ENCODE peak calls at places on chromosome 7, in eight cellular contexts. A, I, E, W, M, D, X and C are unnamed samples.
A peak's percentile ranks its signal among the peaks of the same experiment; 100 is the strongest.

GRCh38 chr7:95865716-95866371 is 93.5 kb downstream of the DYNC1I1 start:
- DNase-seq in A (no peak), I (no peak), E (no peak), W (no peak), M (no peak), D (no peak), X (no peak), C (no peak)

GRCh38 chr7:91265693-91266066 is 1.4 kb downstream of the FZD1 start:
- DNase-seq in A (no peak), I (no peak), E (no peak), W (no peak), M (no peak), D (no peak), X (no peak), C (no peak)

GRCh38 chr7:91302794-91303193 is 38.6 kb downstream of the FZD1 start:
- DNase-seq in A (no peak), I (no peak), E (no peak), W (no peak), M (no peak), D (no peak), X (no peak), C (no peak)

GRCh38 chr7:44561481-44561880 is 12.2 kb downstream of the DDX56 start:
- DNase-seq in A (no peak), I (no peak), E (no peak), W (no peak), M (no peak), D (no peak), X (no peak), C (no peak)

GRCh38 chr7:23294549-23295400 is 4.4 kb upstream of the MALSU1 start:
- DNase-seq in A (no peak), I (no peak), E (peak; percentile 10), W (no peak), M (no peak), D (no peak), X (no peak), C (no peak)

GRCh38 chr7:116173051-116174028 is 37.0 kb upstream of the TES start:
- DNase-seq in A (no peak), I (no peak), E (peak; percentile 70), W (peak; percentile 36), M (peak; percentile 65), D (peak; percentile 3), X (peak; percentile 18), C (no peak)

GRCh38 chr7:91079491-91079890 is 184.7 kb upstream of the FZD1 start:
- DNase-seq in A (no peak), I (no peak), E (peak; percentile 21), W (no peak), M (no peak), D (no peak), X (no peak), C (no peak)

GRCh38 chr7:155660059-155660757 is 15.7 kb downstream of the RBM33 start:
- DNase-seq in A (no peak), I (no peak), E (peak; percentile 24), W (no peak), M (no peak), D (no peak), X (no peak), C (no peak)

GRCh38 chr7:17661982-17662585 is 278.2 kb downstream of the SNX13 start:
- DNase-seq in A (no peak), I (no peak), E (no peak), W (no peak), M (no peak), D (no peak), X (no peak), C (no peak)

GRCh38 chr7:101868191-101868950 is 50.9 kb downstream of the CUX1 start:
- DNase-seq in A (no peak), I (no peak), E (no peak), W (no peak), M (no peak), D (no peak), X (no peak), C (no peak)

GRCh38 chr7:77403957-77404356 is 12.2 kb downstream of the GSAP start:
- DNase-seq in A (no peak), I (no peak), E (no peak), W (no peak), M (no peak), D (no peak), X (no peak), C (no peak)

GRCh38 chr7:85733163-85733915 is 546.5 kb upstream of the SEMA3D start:
- DNase-seq in A (no peak), I (no peak), E (peak; percentile 50), W (no peak), M (no peak), D (no peak), X (no peak), C (no peak)

GRCh38 chr7:153475240-153475639 is 577.0 kb upstream of the DPP6 start:
- DNase-seq in A (no peak), I (no peak), E (no peak), W (no peak), M (no peak), D (no peak), X (no peak), C (no peak)

GRCh38 chr7:26988975-26989374 is 106.8 kb downstream of the HOXA1 start:
- DNase-seq in A (no peak), I (no peak), E (no peak), W (no peak), M (no peak), D (no peak), X (no peak), C (no peak)

GRCh38 chr7:73844848-73845460 is 2.6 kb upstream of the METTL27 start:
- DNase-seq in A (no peak), I (no peak), E (peak; percentile 82), W (no peak), M (peak; percentile 29), D (no peak), X (no peak), C (peak; percentile 53)

GRCh38 chr7:5422324-5423271 is 1.0 kb downstream of the TNRC18 start:
- DNase-seq in A (peak; percentile 40), I (no peak), E (peak; percentile 27), W (no peak), M (no peak), D (no peak), X (no peak), C (peak; percentile 23)

GRCh38 chr7:85184599-85185354 is 2.1 kb downstream of the SEMA3D start:
- DNase-seq in A (peak; percentile 51), I (peak; percentile 13), E (peak; percentile 70), W (no peak), M (no peak), D (no peak), X (no peak), C (no peak)

GRCh38 chr7:68730871-68731403 is 867.3 kb upstream of the AUTS2 start:
- DNase-seq in A (no peak), I (no peak), E (no peak), W (no peak), M (no peak), D (no peak), X (no peak), C (no peak)

GRCh38 chr7:102289051-102289450 is 2.4 kb downstream of the SH2B2 start:
- DNase-seq in A (no peak), I (no peak), E (no peak), W (no peak), M (no peak), D (no peak), X (peak; percentile 54), C (no peak)

GRCh38 chr7:155591055-155591750 is 44.8 kb upstream of the CNPY1 start:
- DNase-seq in A (peak; percentile 49), I (no peak), E (no peak), W (no peak), M (no peak), D (no peak), X (no peak), C (no peak)

GRCh38 chr7:157694389-157694665 is 357.5 kb downstream of the DNAJB6 start:
- DNase-seq in A (no peak), I (no peak), E (no peak), W (no peak), M (no peak), D (no peak), X (no peak), C (no peak)